ENCODE peak calls at places on chromosomes 1 and 21, in eight cellular contexts. N is astrocyte of the spinal cord, Z is breast epithelium, Q is stomach, M is GM10248, Y is epithelial cell of esophagus, A is cardiac fibroblast, V is mammary epithelial cell. O is an unnamed sample.

GRCh38 chr1:83798965-83799364 is 200.0 kb downstream of the TTLL7 start:
- DNase-seq in A (no peak), N (no peak), V (no peak), Q (no peak), Z (no peak), Y (no peak), M (no peak), O (no peak)

GRCh38 chr1:160169553-160170399 is 18.4 kb downstream of the ATP1A4 start:
- DNase-seq in Y (no peak), N (peak; percentile 83), M (peak; percentile 46), Z (no peak), Q (no peak), V (no peak), A (no peak), O (no peak)

GRCh38 chr1:150420560-150421265 is 56.8 kb downstream of the RPRD2 start:
- DNase-seq in Y (no peak), A (peak; percentile 69), N (peak; percentile 54), Q (no peak), V (no peak), Z (no peak), M (no peak), O (no peak)

GRCh38 chr1:188129856-188130838 is 1301.4 kb downstream of the PLA2G4A start:
- DNase-seq in V (no peak), A (peak; percentile 1), Y (no peak), Z (no peak), Q (no peak), M (no peak), N (no peak), O (no peak)

GRCh38 chr1:30034105-30034626 is 689.2 kb downstream of the MATN1 start:
- DNase-seq in Y (no peak), N (no peak), V (no peak), Z (no peak), A (no peak), M (peak; percentile 4), Q (no peak), O (no peak)

GRCh38 chr1:42567038-42567437 is 91.2 kb upstream of the PPIH start:
- DNase-seq in Z (no peak), N (no peak), V (no peak), Q (no peak), M (no peak), A (no peak), Y (no peak), O (no peak)

GRCh38 chr1:29703596-29703995 is 467.3 kb downstream of the PTPRU start:
- DNase-seq in Y (peak; percentile 64), A (peak; percentile 67), V (peak; percentile 45), N (peak; percentile 53), Q (no peak), M (peak; percentile 43), Z (no peak), O (peak; percentile 47)

GRCh38 chr21:45970674-45971486 is 10.7 kb upstream of the COL6A1 start:
- DNase-seq in Z (peak; percentile 54), N (no peak), V (no peak), M (peak; percentile 74), Y (peak; percentile 6), A (peak; percentile 68), Q (no peak), O (peak; percentile 68)

GRCh38 chr1:56320873-56321272 is 258.5 kb downstream of the PLPP3 start:
- DNase-seq in Q (no peak), V (no peak), M (no peak), N (no peak), Y (no peak), Z (no peak), A (no peak), O (no peak)

GRCh38 chr1:28067523-28068090 is 20.8 kb downstream of the EYA3 start:
- DNase-seq in M (no peak), V (no peak), N (no peak), A (no peak), Y (no peak), Q (no peak), Z (no peak), O (no peak)

GRCh38 chr1:229271448-229272120 is 673 bp downstream of the RAB4A start:
- DNase-seq in Q (peak; percentile 37), N (peak; percentile 36), A (peak; percentile 32), V (no peak), Y (peak; percentile 24), Z (no peak), M (peak; percentile 52), O (no peak)

GRCh38 chr1:245788269-245788668 is 633.5 kb downstream of the KIF26B start:
- DNase-seq in Z (no peak), N (peak; percentile 94), Q (no peak), Y (peak; percentile 70), A (peak; percentile 93), M (no peak), V (peak; percentile 92), O (peak; percentile 5)

GRCh38 chr1:53388963-53389362 is 61.1 kb upstream of the LRP8 start:
- DNase-seq in Y (no peak), V (no peak), M (no peak), Z (no peak), Q (no peak), A (no peak), N (no peak), O (no peak)

GRCh38 chr1:96918406-96918805 is 196.8 kb downstream of the PTBP2 start:
- DNase-seq in Q (no peak), V (peak; percentile 40), Z (no peak), Y (no peak), N (peak; percentile 86), A (peak; percentile 70), M (no peak), O (no peak)

GRCh38 chr21:36889401-36889800 is 77.1 kb downstream of the HLCS start:
- DNase-seq in M (no peak), A (peak; percentile 32), Y (no peak), V (no peak), Z (no peak), Q (no peak), N (peak; percentile 9), O (no peak)

GRCh38 chr1:198937231-198938031 is 298.6 kb downstream of the PTPRC start:
- DNase-seq in M (peak; percentile 69), Y (peak; percentile 92), A (peak; percentile 94), N (peak; percentile 96), Q (no peak), Z (no peak), V (peak; percentile 91), O (peak; percentile 66)

GRCh38 chr1:16032388-16033100 is 10.7 kb downstream of the CLCNKA start:
- DNase-seq in Z (peak; percentile 83), A (peak; percentile 90), Y (peak; percentile 73), N (peak; percentile 85), V (peak; percentile 58), Q (peak; percentile 88), M (peak; percentile 90), O (peak; percentile 85)

GRCh38 chr1:234497589-234497988 is 18.6 kb upstream of the TARBP1 start:
- DNase-seq in V (no peak), A (no peak), M (no peak), N (no peak), Q (no peak), Z (no peak), Y (no peak), O (no peak)

GRCh38 chr1:24910210-24910609 is 19.9 kb downstream of the RUNX3 start:
- DNase-seq in M (no peak), Z (no peak), A (no peak), Q (no peak), Y (no peak), V (no peak), N (no peak), O (no peak)

GRCh38 chr1:46721204-46721603 is 2.3 kb upstream of the EFCAB14 start:
- DNase-seq in Z (no peak), V (no peak), Y (no peak), M (no peak), N (no peak), Q (no peak), A (no peak), O (no peak)

GRCh38 chr1:109873278-109874175 is 37.1 kb upstream of the CSF1 start:
- DNase-seq in A (peak; percentile 77), Q (no peak), M (no peak), Y (peak; percentile 45), Z (no peak), N (peak; percentile 61), V (peak; percentile 36), O (no peak)

GRCh38 chr1:54884768-54885167 is 2.2 kb downstream of the DHCR24 start:
- DNase-seq in N (no peak), Y (no peak), A (no peak), Z (no peak), Q (no peak), M (no peak), V (no peak), O (no peak)

GRCh38 chr1:225817611-225818061 is 7.7 kb downstream of the EPHX1 start:
- DNase-seq in Z (peak; percentile 72), N (peak; percentile 89), M (no peak), V (peak; percentile 75), Y (peak; percentile 73), Q (peak; percentile 93), A (peak; percentile 96), O (no peak)

DNA sequence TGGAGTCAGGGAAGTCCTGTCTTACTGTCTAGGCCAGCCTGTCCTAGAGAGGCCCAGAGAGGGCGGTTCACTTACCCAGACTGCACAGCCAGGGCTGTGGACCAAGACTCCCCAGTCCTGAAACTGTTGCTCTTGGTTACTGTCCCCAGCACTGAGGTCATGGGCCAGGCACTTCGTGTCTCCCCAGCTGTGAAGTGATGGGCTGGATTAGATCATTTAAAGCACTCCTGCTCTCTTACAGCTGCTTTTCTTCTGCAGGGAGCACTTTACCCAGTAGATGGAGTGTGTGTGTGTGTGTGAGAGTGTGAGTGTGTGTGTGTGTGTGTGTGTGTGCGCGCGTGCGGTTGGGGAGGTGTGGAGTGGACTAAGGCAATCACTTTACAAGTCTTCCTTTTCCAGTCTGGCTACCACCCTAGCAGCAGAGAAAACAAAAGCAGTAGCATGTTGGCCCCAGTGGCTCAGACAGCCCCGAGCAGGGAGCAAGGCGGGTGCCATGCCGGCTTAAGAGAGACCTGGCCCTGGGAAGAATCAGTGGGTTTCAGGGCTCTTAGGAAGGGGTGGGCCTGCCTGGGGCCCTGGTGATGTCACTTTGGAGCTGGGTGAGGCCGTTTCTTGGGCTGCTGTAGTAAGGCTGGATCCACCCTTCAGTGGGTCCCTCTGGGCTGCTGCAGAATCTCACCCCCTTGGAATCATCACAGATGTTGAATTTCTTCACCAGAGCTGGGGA is 2.4 kb downstream of the SPSB1 start:
- DNase-seq in A (peak; percentile 79), N (peak; percentile 73), V (peak; percentile 29), M (peak; percentile 64), Y (peak; percentile 44), Z (no peak), Q (no peak), O (no peak)
- TF ChIP-seq CTCF in A (no peak), N (peak; percentile 45), V (no peak), M (no peak), Y (no peak), Z (no peak), Q (no peak), O (no peak)

GRCh38 chr21:42679319-42679981 is 26.0 kb downstream of the PDE9A start:
- DNase-seq in Z (no peak), A (no peak), V (no peak), M (no peak), N (no peak), Y (no peak), Q (no peak), O (no peak)
- TF ChIP-seq CTCF in Z (no peak), A (no peak), V (no peak), M (no peak), N (no peak), Y (no peak), Q (no peak), O (no peak)

GRCh38 chr1:154466879-154467767 is 34.9 kb upstream of the TDRD10 start:
- DNase-seq in N (no peak), Z (no peak), Y (no peak), V (no peak), Q (no peak), M (peak; percentile 48), A (no peak), O (no peak)
- TF ChIP-seq CTCF in N (peak; percentile 19), Z (no peak), Y (peak; percentile 14), V (no peak), Q (no peak), M (peak; percentile 40), A (peak; percentile 22), O (no peak)

GRCh38 chr1:86861424-86861823 is 52.5 kb downstream of the SELENOF start:
- DNase-seq in M (no peak), N (no peak), Q (no peak), V (no peak), Y (no peak), A (no peak), Z (no peak), O (no peak)
- TF ChIP-seq CTCF in M (no peak), N (no peak), Q (no peak), V (no peak), Y (no peak), A (no peak), Z (no peak), O (no peak)